ENCODE peak calls at places on chromosomes 13 and 19, in nine cellular contexts. One of them, this sample, is unnamed.

GRCh38 chr19:2984196-2984490 is 6.8 kb downstream of the TLE6 start:
- DNase-seq in GOT3: no peak
- DNase-seq in HEK293T: no peak
- DNase-seq in stimulated activated CD8-positive, alpha-beta memory T cell treated with anti-CD3 and anti-CD28 coated beads, Interleukin-15, amount 100 ng/mL, for 1 hour: no peak
- DNase-seq in fibroblast of mammary gland: peak
- DNase-seq in dorsolateral prefrontal cortex: no peak
- DNase-seq in stimulated activated CD4-positive, alpha-beta T cell treated with anti-CD3 and anti-CD28 coated beads, Interleukin-1b, Interleukin-23, amount 100 ng/mL, for 24 hours: no peak
- DNase-seq in LoVo: no peak
- DNase-seq in activated T-helper 2 cell treated with anti-CD3 and anti-CD28 coated beads, Interferon-gamma antibody, Interleukin-2, Interleukin-4, amounts not matched to agents 10 μg/mL and 5 μg/mL and 100 μg/mL, durations not matched to agents 14 hours and 24 hours and 36 hours: no peak
- DNase-seq in this sample: no peak

GRCh38 chr19:14218615-14219330 is 12.8 kb upstream of the ADGRL1 start:
- DNase-seq in activated T-helper 2 cell treated with anti-CD3 and anti-CD28 coated beads, Interferon-gamma antibody, Interleukin-2, Interleukin-4, amounts not matched to agents 10 μg/mL and 5 μg/mL and 100 μg/mL, durations not matched to agents 14 hours and 24 hours and 36 hours: no peak
- DNase-seq in HEK293T: no peak
- DNase-seq in stimulated activated CD4-positive, alpha-beta T cell treated with anti-CD3 and anti-CD28 coated beads, Interleukin-1b, Interleukin-23, amount 100 ng/mL, for 24 hours: no peak
- DNase-seq in GOT3: no peak
- DNase-seq in dorsolateral prefrontal cortex: no peak
- DNase-seq in stimulated activated CD8-positive, alpha-beta memory T cell treated with anti-CD3 and anti-CD28 coated beads, Interleukin-15, amount 100 ng/mL, for 1 hour: no peak
- DNase-seq in fibroblast of mammary gland: peak
- DNase-seq in LoVo: no peak
- DNase-seq in this sample: no peak

GRCh38 chr19:16702123-16702522 is 17.5 kb upstream of the NWD1 start:
- DNase-seq in fibroblast of mammary gland: peak
- DNase-seq in GOT3: peak
- DNase-seq in stimulated activated CD4-positive, alpha-beta T cell treated with anti-CD3 and anti-CD28 coated beads, Interleukin-1b, Interleukin-23, amount 100 ng/mL, for 24 hours: no peak
- DNase-seq in activated T-helper 2 cell treated with anti-CD3 and anti-CD28 coated beads, Interferon-gamma antibody, Interleukin-2, Interleukin-4, amounts not matched to agents 10 μg/mL and 5 μg/mL and 100 μg/mL, durations not matched to agents 14 hours and 24 hours and 36 hours: no peak
- DNase-seq in dorsolateral prefrontal cortex: no peak
- DNase-seq in stimulated activated CD8-positive, alpha-beta memory T cell treated with anti-CD3 and anti-CD28 coated beads, Interleukin-15, amount 100 ng/mL, for 1 hour: no peak
- DNase-seq in HEK293T: no peak
- DNase-seq in LoVo: no peak
- DNase-seq in this sample: no peak

GRCh38 chr13:93473441-93474270 is 247.0 kb downstream of the GPC6 start:
- DNase-seq in fibroblast of mammary gland: no peak
- DNase-seq in dorsolateral prefrontal cortex: no peak
- DNase-seq in LoVo: no peak
- DNase-seq in HEK293T: no peak
- DNase-seq in GOT3: no peak
- DNase-seq in stimulated activated CD4-positive, alpha-beta T cell treated with anti-CD3 and anti-CD28 coated beads, Interleukin-1b, Interleukin-23, amount 100 ng/mL, for 24 hours: no peak
- DNase-seq in activated T-helper 2 cell treated with anti-CD3 and anti-CD28 coated beads, Interferon-gamma antibody, Interleukin-2, Interleukin-4, amounts not matched to agents 10 μg/mL and 5 μg/mL and 100 μg/mL, durations not matched to agents 14 hours and 24 hours and 36 hours: no peak
- DNase-seq in stimulated activated CD8-positive, alpha-beta memory T cell treated with anti-CD3 and anti-CD28 coated beads, Interleukin-15, amount 100 ng/mL, for 1 hour: no peak
- DNase-seq in this sample: no peak

GRCh38 chr13:34308725-34309124 is 490.8 kb downstream of the RFC3 start:
- DNase-seq in LoVo: no peak
- DNase-seq in dorsolateral prefrontal cortex: no peak
- DNase-seq in stimulated activated CD4-positive, alpha-beta T cell treated with anti-CD3 and anti-CD28 coated beads, Interleukin-1b, Interleukin-23, amount 100 ng/mL, for 24 hours: no peak
- DNase-seq in HEK293T: no peak
- DNase-seq in GOT3: no peak
- DNase-seq in stimulated activated CD8-positive, alpha-beta memory T cell treated with anti-CD3 and anti-CD28 coated beads, Interleukin-15, amount 100 ng/mL, for 1 hour: no peak
- DNase-seq in activated T-helper 2 cell treated with anti-CD3 and anti-CD28 coated beads, Interferon-gamma antibody, Interleukin-2, Interleukin-4, amounts not matched to agents 10 μg/mL and 5 μg/mL and 100 μg/mL, durations not matched to agents 14 hours and 24 hours and 36 hours: no peak
- DNase-seq in fibroblast of mammary gland: no peak
- DNase-seq in this sample: no peak

GRCh38 chr19:42279902-42280760 is 11.1 kb downstream of the CIC start:
- DNase-seq in activated T-helper 2 cell treated with anti-CD3 and anti-CD28 coated beads, Interferon-gamma antibody, Interleukin-2, Interleukin-4, amounts not matched to agents 10 μg/mL and 5 μg/mL and 100 μg/mL, durations not matched to agents 14 hours and 24 hours and 36 hours: peak
- DNase-seq in dorsolateral prefrontal cortex: peak
- DNase-seq in stimulated activated CD4-positive, alpha-beta T cell treated with anti-CD3 and anti-CD28 coated beads, Interleukin-1b, Interleukin-23, amount 100 ng/mL, for 24 hours: peak
- DNase-seq in GOT3: peak
- DNase-seq in stimulated activated CD8-positive, alpha-beta memory T cell treated with anti-CD3 and anti-CD28 coated beads, Interleukin-15, amount 100 ng/mL, for 1 hour: peak
- DNase-seq in fibroblast of mammary gland: peak
- DNase-seq in LoVo: peak
- DNase-seq in HEK293T: peak
- DNase-seq in this sample: peak

GRCh38 chr13:113378825-113379224 is 14.9 kb upstream of the GRTP1 start:
- DNase-seq in dorsolateral prefrontal cortex: no peak
- DNase-seq in stimulated activated CD4-positive, alpha-beta T cell treated with anti-CD3 and anti-CD28 coated beads, Interleukin-1b, Interleukin-23, amount 100 ng/mL, for 24 hours: no peak
- DNase-seq in fibroblast of mammary gland: no peak
- DNase-seq in stimulated activated CD8-positive, alpha-beta memory T cell treated with anti-CD3 and anti-CD28 coated beads, Interleukin-15, amount 100 ng/mL, for 1 hour: no peak
- DNase-seq in HEK293T: no peak
- DNase-seq in GOT3: no peak
- DNase-seq in LoVo: no peak
- DNase-seq in activated T-helper 2 cell treated with anti-CD3 and anti-CD28 coated beads, Interferon-gamma antibody, Interleukin-2, Interleukin-4, amounts not matched to agents 10 μg/mL and 5 μg/mL and 100 μg/mL, durations not matched to agents 14 hours and 24 hours and 36 hours: no peak
- DNase-seq in this sample: peak

GRCh38 chr19:8640402-8641004 is 10.1 kb downstream of the NFILZ start:
- DNase-seq in HEK293T: no peak
- DNase-seq in LoVo: peak
- DNase-seq in stimulated activated CD8-positive, alpha-beta memory T cell treated with anti-CD3 and anti-CD28 coated beads, Interleukin-15, amount 100 ng/mL, for 1 hour: no peak
- DNase-seq in activated T-helper 2 cell treated with anti-CD3 and anti-CD28 coated beads, Interferon-gamma antibody, Interleukin-2, Interleukin-4, amounts not matched to agents 10 μg/mL and 5 μg/mL and 100 μg/mL, durations not matched to agents 14 hours and 24 hours and 36 hours: no peak
- DNase-seq in stimulated activated CD4-positive, alpha-beta T cell treated with anti-CD3 and anti-CD28 coated beads, Interleukin-1b, Interleukin-23, amount 100 ng/mL, for 24 hours: no peak
- DNase-seq in GOT3: no peak
- DNase-seq in dorsolateral prefrontal cortex: no peak
- DNase-seq in fibroblast of mammary gland: no peak
- DNase-seq in this sample: no peak

GRCh38 chr19:42532881-42533280 is 4.6 kb upstream of the CEACAM1 start:
- DNase-seq in HEK293T: no peak
- DNase-seq in activated T-helper 2 cell treated with anti-CD3 and anti-CD28 coated beads, Interferon-gamma antibody, Interleukin-2, Interleukin-4, amounts not matched to agents 10 μg/mL and 5 μg/mL and 100 μg/mL, durations not matched to agents 14 hours and 24 hours and 36 hours: no peak
- DNase-seq in GOT3: no peak
- DNase-seq in stimulated activated CD8-positive, alpha-beta memory T cell treated with anti-CD3 and anti-CD28 coated beads, Interleukin-15, amount 100 ng/mL, for 1 hour: no peak
- DNase-seq in fibroblast of mammary gland: no peak
- DNase-seq in stimulated activated CD4-positive, alpha-beta T cell treated with anti-CD3 and anti-CD28 coated beads, Interleukin-1b, Interleukin-23, amount 100 ng/mL, for 24 hours: no peak
- DNase-seq in LoVo: no peak
- DNase-seq in dorsolateral prefrontal cortex: no peak
- DNase-seq in this sample: no peak

GRCh38 chr19:3100747-3101730 is 6.9 kb downstream of the GNA11 start:
- DNase-seq in dorsolateral prefrontal cortex: no peak
- DNase-seq in stimulated activated CD4-positive, alpha-beta T cell treated with anti-CD3 and anti-CD28 coated beads, Interleukin-1b, Interleukin-23, amount 100 ng/mL, for 24 hours: no peak
- DNase-seq in LoVo: no peak
- DNase-seq in fibroblast of mammary gland: no peak
- DNase-seq in GOT3: no peak
- DNase-seq in activated T-helper 2 cell treated with anti-CD3 and anti-CD28 coated beads, Interferon-gamma antibody, Interleukin-2, Interleukin-4, amounts not matched to agents 10 μg/mL and 5 μg/mL and 100 μg/mL, durations not matched to agents 14 hours and 24 hours and 36 hours: no peak
- DNase-seq in stimulated activated CD8-positive, alpha-beta memory T cell treated with anti-CD3 and anti-CD28 coated beads, Interleukin-15, amount 100 ng/mL, for 1 hour: no peak
- DNase-seq in HEK293T: no peak
- DNase-seq in this sample: peak

GRCh38 chr13:51998723-51999471 is 12.4 kb downstream of the ATP7B start:
- DNase-seq in LoVo: no peak
- DNase-seq in fibroblast of mammary gland: no peak
- DNase-seq in GOT3: no peak
- DNase-seq in stimulated activated CD8-positive, alpha-beta memory T cell treated with anti-CD3 and anti-CD28 coated beads, Interleukin-15, amount 100 ng/mL, for 1 hour: no peak
- DNase-seq in stimulated activated CD4-positive, alpha-beta T cell treated with anti-CD3 and anti-CD28 coated beads, Interleukin-1b, Interleukin-23, amount 100 ng/mL, for 24 hours: no peak
- DNase-seq in HEK293T: no peak
- DNase-seq in dorsolateral prefrontal cortex: no peak
- DNase-seq in activated T-helper 2 cell treated with anti-CD3 and anti-CD28 coated beads, Interferon-gamma antibody, Interleukin-2, Interleukin-4, amounts not matched to agents 10 μg/mL and 5 μg/mL and 100 μg/mL, durations not matched to agents 14 hours and 24 hours and 36 hours: no peak
- DNase-seq in this sample: no peak

GRCh38 chr13:26785845-26786630 is 25.5 kb upstream of the GPR12 start:
- DNase-seq in stimulated activated CD8-positive, alpha-beta memory T cell treated with anti-CD3 and anti-CD28 coated beads, Interleukin-15, amount 100 ng/mL, for 1 hour: peak
- DNase-seq in HEK293T: no peak
- DNase-seq in activated T-helper 2 cell treated with anti-CD3 and anti-CD28 coated beads, Interferon-gamma antibody, Interleukin-2, Interleukin-4, amounts not matched to agents 10 μg/mL and 5 μg/mL and 100 μg/mL, durations not matched to agents 14 hours and 24 hours and 36 hours: peak
- DNase-seq in LoVo: no peak
- DNase-seq in stimulated activated CD4-positive, alpha-beta T cell treated with anti-CD3 and anti-CD28 coated beads, Interleukin-1b, Interleukin-23, amount 100 ng/mL, for 24 hours: peak
- DNase-seq in fibroblast of mammary gland: peak
- DNase-seq in GOT3: no peak
- DNase-seq in dorsolateral prefrontal cortex: peak
- DNase-seq in this sample: no peak

GRCh38 chr13:73429691-73430090 is 370.9 kb downstream of the KLF5 start:
- DNase-seq in dorsolateral prefrontal cortex: no peak
- DNase-seq in HEK293T: no peak
- DNase-seq in activated T-helper 2 cell treated with anti-CD3 and anti-CD28 coated beads, Interferon-gamma antibody, Interleukin-2, Interleukin-4, amounts not matched to agents 10 μg/mL and 5 μg/mL and 100 μg/mL, durations not matched to agents 14 hours and 24 hours and 36 hours: no peak
- DNase-seq in GOT3: no peak
- DNase-seq in LoVo: peak
- DNase-seq in fibroblast of mammary gland: peak
- DNase-seq in stimulated activated CD4-positive, alpha-beta T cell treated with anti-CD3 and anti-CD28 coated beads, Interleukin-1b, Interleukin-23, amount 100 ng/mL, for 24 hours: no peak
- DNase-seq in stimulated activated CD8-positive, alpha-beta memory T cell treated with anti-CD3 and anti-CD28 coated beads, Interleukin-15, amount 100 ng/mL, for 1 hour: no peak
- DNase-seq in this sample: no peak

GRCh38 chr19:13859361-13859880 is 17.5 kb upstream of the NANOS3 start:
- DNase-seq in fibroblast of mammary gland: peak
- DNase-seq in LoVo: no peak
- DNase-seq in HEK293T: no peak
- DNase-seq in stimulated activated CD4-positive, alpha-beta T cell treated with anti-CD3 and anti-CD28 coated beads, Interleukin-1b, Interleukin-23, amount 100 ng/mL, for 24 hours: no peak
- DNase-seq in dorsolateral prefrontal cortex: no peak
- DNase-seq in stimulated activated CD8-positive, alpha-beta memory T cell treated with anti-CD3 and anti-CD28 coated beads, Interleukin-15, amount 100 ng/mL, for 1 hour: no peak
- DNase-seq in activated T-helper 2 cell treated with anti-CD3 and anti-CD28 coated beads, Interferon-gamma antibody, Interleukin-2, Interleukin-4, amounts not matched to agents 10 μg/mL and 5 μg/mL and 100 μg/mL, durations not matched to agents 14 hours and 24 hours and 36 hours: no peak
- DNase-seq in GOT3: no peak
- DNase-seq in this sample: no peak

GRCh38 chr13:96680898-96681297 is 313.4 kb downstream of the OXGR1 start:
- DNase-seq in stimulated activated CD4-positive, alpha-beta T cell treated with anti-CD3 and anti-CD28 coated beads, Interleukin-1b, Interleukin-23, amount 100 ng/mL, for 24 hours: no peak
- DNase-seq in fibroblast of mammary gland: no peak
- DNase-seq in LoVo: no peak
- DNase-seq in activated T-helper 2 cell treated with anti-CD3 and anti-CD28 coated beads, Interferon-gamma antibody, Interleukin-2, Interleukin-4, amounts not matched to agents 10 μg/mL and 5 μg/mL and 100 μg/mL, durations not matched to agents 14 hours and 24 hours and 36 hours: no peak
- DNase-seq in stimulated activated CD8-positive, alpha-beta memory T cell treated with anti-CD3 and anti-CD28 coated beads, Interleukin-15, amount 100 ng/mL, for 1 hour: no peak
- DNase-seq in dorsolateral prefrontal cortex: no peak
- DNase-seq in HEK293T: no peak
- DNase-seq in GOT3: no peak
- DNase-seq in this sample: no peak

GRCh38 chr13:32659736-32660135 is 73.5 kb downstream of the PDS5B start:
- DNase-seq in stimulated activated CD4-positive, alpha-beta T cell treated with anti-CD3 and anti-CD28 coated beads, Interleukin-1b, Interleukin-23, amount 100 ng/mL, for 24 hours: no peak
- DNase-seq in fibroblast of mammary gland: no peak
- DNase-seq in activated T-helper 2 cell treated with anti-CD3 and anti-CD28 coated beads, Interferon-gamma antibody, Interleukin-2, Interleukin-4, amounts not matched to agents 10 μg/mL and 5 μg/mL and 100 μg/mL, durations not matched to agents 14 hours and 24 hours and 36 hours: no peak
- DNase-seq in stimulated activated CD8-positive, alpha-beta memory T cell treated with anti-CD3 and anti-CD28 coated beads, Interleukin-15, amount 100 ng/mL, for 1 hour: no peak
- DNase-seq in dorsolateral prefrontal cortex: no peak
- DNase-seq in HEK293T: no peak
- DNase-seq in LoVo: no peak
- DNase-seq in GOT3: no peak
- DNase-seq in this sample: no peak

GRCh38 chr19:41994521-41994971 is 516 bp upstream of the ATP1A3 start:
- DNase-seq in HEK293T: no peak
- DNase-seq in LoVo: no peak
- DNase-seq in dorsolateral prefrontal cortex: no peak
- DNase-seq in stimulated activated CD8-positive, alpha-beta memory T cell treated with anti-CD3 and anti-CD28 coated beads, Interleukin-15, amount 100 ng/mL, for 1 hour: no peak
- DNase-seq in activated T-helper 2 cell treated with anti-CD3 and anti-CD28 coated beads, Interferon-gamma antibody, Interleukin-2, Interleukin-4, amounts not matched to agents 10 μg/mL and 5 μg/mL and 100 μg/mL, durations not matched to agents 14 hours and 24 hours and 36 hours: no peak
- DNase-seq in stimulated activated CD4-positive, alpha-beta T cell treated with anti-CD3 and anti-CD28 coated beads, Interleukin-1b, Interleukin-23, amount 100 ng/mL, for 24 hours: no peak
- DNase-seq in fibroblast of mammary gland: no peak
- DNase-seq in GOT3: no peak
- DNase-seq in this sample: no peak

GRCh38 chr19:3852614-3853254 is 16.1 kb downstream of the ZFR2 start:
- DNase-seq in dorsolateral prefrontal cortex: no peak
- DNase-seq in fibroblast of mammary gland: peak
- DNase-seq in activated T-helper 2 cell treated with anti-CD3 and anti-CD28 coated beads, Interferon-gamma antibody, Interleukin-2, Interleukin-4, amounts not matched to agents 10 μg/mL and 5 μg/mL and 100 μg/mL, durations not matched to agents 14 hours and 24 hours and 36 hours: no peak
- DNase-seq in GOT3: no peak
- DNase-seq in LoVo: peak
- DNase-seq in stimulated activated CD4-positive, alpha-beta T cell treated with anti-CD3 and anti-CD28 coated beads, Interleukin-1b, Interleukin-23, amount 100 ng/mL, for 24 hours: no peak
- DNase-seq in HEK293T: peak
- DNase-seq in stimulated activated CD8-positive, alpha-beta memory T cell treated with anti-CD3 and anti-CD28 coated beads, Interleukin-15, amount 100 ng/mL, for 1 hour: peak
- DNase-seq in this sample: no peak

GRCh38 chr13:101289764-101290163 is 126.5 kb downstream of the NALCN start:
- DNase-seq in GOT3: no peak
- DNase-seq in fibroblast of mammary gland: peak
- DNase-seq in dorsolateral prefrontal cortex: peak
- DNase-seq in LoVo: no peak
- DNase-seq in activated T-helper 2 cell treated with anti-CD3 and anti-CD28 coated beads, Interferon-gamma antibody, Interleukin-2, Interleukin-4, amounts not matched to agents 10 μg/mL and 5 μg/mL and 100 μg/mL, durations not matched to agents 14 hours and 24 hours and 36 hours: no peak
- DNase-seq in stimulated activated CD4-positive, alpha-beta T cell treated with anti-CD3 and anti-CD28 coated beads, Interleukin-1b, Interleukin-23, amount 100 ng/mL, for 24 hours: no peak
- DNase-seq in stimulated activated CD8-positive, alpha-beta memory T cell treated with anti-CD3 and anti-CD28 coated beads, Interleukin-15, amount 100 ng/mL, for 1 hour: no peak
- DNase-seq in HEK293T: peak
- DNase-seq in this sample: no peak

GRCh38 chr13:20136781-20137703 is 23.8 kb downstream of the GJA3 start:
- DNase-seq in stimulated activated CD4-positive, alpha-beta T cell treated with anti-CD3 and anti-CD28 coated beads, Interleukin-1b, Interleukin-23, amount 100 ng/mL, for 24 hours: peak
- DNase-seq in dorsolateral prefrontal cortex: no peak
- DNase-seq in LoVo: no peak
- DNase-seq in GOT3: no peak
- DNase-seq in fibroblast of mammary gland: peak
- DNase-seq in stimulated activated CD8-positive, alpha-beta memory T cell treated with anti-CD3 and anti-CD28 coated beads, Interleukin-15, amount 100 ng/mL, for 1 hour: no peak
- DNase-seq in activated T-helper 2 cell treated with anti-CD3 and anti-CD28 coated beads, Interferon-gamma antibody, Interleukin-2, Interleukin-4, amounts not matched to agents 10 μg/mL and 5 μg/mL and 100 μg/mL, durations not matched to agents 14 hours and 24 hours and 36 hours: peak
- DNase-seq in HEK293T: no peak
- DNase-seq in this sample: no peak

GRCh38 chr13:43387880-43388279 is 364.5 kb downstream of the DNAJC15 start:
- DNase-seq in fibroblast of mammary gland: no peak
- DNase-seq in stimulated activated CD4-positive, alpha-beta T cell treated with anti-CD3 and anti-CD28 coated beads, Interleukin-1b, Interleukin-23, amount 100 ng/mL, for 24 hours: no peak
- DNase-seq in GOT3: no peak
- DNase-seq in dorsolateral prefrontal cortex: no peak
- DNase-seq in stimulated activated CD8-positive, alpha-beta memory T cell treated with anti-CD3 and anti-CD28 coated beads, Interleukin-15, amount 100 ng/mL, for 1 hour: no peak
- DNase-seq in LoVo: no peak
- DNase-seq in HEK293T: no peak
- DNase-seq in activated T-helper 2 cell treated with anti-CD3 and anti-CD28 coated beads, Interferon-gamma antibody, Interleukin-2, Interleukin-4, amounts not matched to agents 10 μg/mL and 5 μg/mL and 100 μg/mL, durations not matched to agents 14 hours and 24 hours and 36 hours: no peak
- DNase-seq in this sample: no peak

GRCh38 chr19:12092065-12092867 is 27.7 kb downstream of the ZNF844 start:
- DNase-seq in HEK293T: no peak
- DNase-seq in dorsolateral prefrontal cortex: peak
- DNase-seq in stimulated activated CD4-positive, alpha-beta T cell treated with anti-CD3 and anti-CD28 coated beads, Interleukin-1b, Interleukin-23, amount 100 ng/mL, for 24 hours: peak
- DNase-seq in LoVo: no peak
- DNase-seq in stimulated activated CD8-positive, alpha-beta memory T cell treated with anti-CD3 and anti-CD28 coated beads, Interleukin-15, amount 100 ng/mL, for 1 hour: peak
- DNase-seq in fibroblast of mammary gland: peak
- DNase-seq in GOT3: peak
- DNase-seq in activated T-helper 2 cell treated with anti-CD3 and anti-CD28 coated beads, Interferon-gamma antibody, Interleukin-2, Interleukin-4, amounts not matched to agents 10 μg/mL and 5 μg/mL and 100 μg/mL, durations not matched to agents 14 hours and 24 hours and 36 hours: peak
- DNase-seq in this sample: peak

GRCh38 chr19:4208385-4209094 is 20.8 kb upstream of the EBI3 start:
- DNase-seq in dorsolateral prefrontal cortex: no peak
- DNase-seq in activated T-helper 2 cell treated with anti-CD3 and anti-CD28 coated beads, Interferon-gamma antibody, Interleukin-2, Interleukin-4, amounts not matched to agents 10 μg/mL and 5 μg/mL and 100 μg/mL, durations not matched to agents 14 hours and 24 hours and 36 hours: no peak
- DNase-seq in stimulated activated CD8-positive, alpha-beta memory T cell treated with anti-CD3 and anti-CD28 coated beads, Interleukin-15, amount 100 ng/mL, for 1 hour: no peak
- DNase-seq in LoVo: peak
- DNase-seq in GOT3: no peak
- DNase-seq in fibroblast of mammary gland: peak
- DNase-seq in HEK293T: no peak
- DNase-seq in stimulated activated CD4-positive, alpha-beta T cell treated with anti-CD3 and anti-CD28 coated beads, Interleukin-1b, Interleukin-23, amount 100 ng/mL, for 24 hours: no peak
- DNase-seq in this sample: no peak

GRCh38 chr19:7492142-7493055 is 3.6 kb upstream of the PEX11G start:
- DNase-seq in HEK293T: no peak
- DNase-seq in activated T-helper 2 cell treated with anti-CD3 and anti-CD28 coated beads, Interferon-gamma antibody, Interleukin-2, Interleukin-4, amounts not matched to agents 10 μg/mL and 5 μg/mL and 100 μg/mL, durations not matched to agents 14 hours and 24 hours and 36 hours: peak
- DNase-seq in stimulated activated CD4-positive, alpha-beta T cell treated with anti-CD3 and anti-CD28 coated beads, Interleukin-1b, Interleukin-23, amount 100 ng/mL, for 24 hours: no peak
- DNase-seq in dorsolateral prefrontal cortex: no peak
- DNase-seq in stimulated activated CD8-positive, alpha-beta memory T cell treated with anti-CD3 and anti-CD28 coated beads, Interleukin-15, amount 100 ng/mL, for 1 hour: no peak
- DNase-seq in fibroblast of mammary gland: peak
- DNase-seq in LoVo: no peak
- DNase-seq in GOT3: no peak
- DNase-seq in this sample: no peak

GRCh38 chr13:40063278-40063698 is 407.8 kb downstream of the COG6 start:
- DNase-seq in fibroblast of mammary gland: peak
- DNase-seq in stimulated activated CD4-positive, alpha-beta T cell treated with anti-CD3 and anti-CD28 coated beads, Interleukin-1b, Interleukin-23, amount 100 ng/mL, for 24 hours: no peak
- DNase-seq in GOT3: no peak
- DNase-seq in LoVo: no peak
- DNase-seq in stimulated activated CD8-positive, alpha-beta memory T cell treated with anti-CD3 and anti-CD28 coated beads, Interleukin-15, amount 100 ng/mL, for 1 hour: no peak
- DNase-seq in HEK293T: no peak
- DNase-seq in activated T-helper 2 cell treated with anti-CD3 and anti-CD28 coated beads, Interferon-gamma antibody, Interleukin-2, Interleukin-4, amounts not matched to agents 10 μg/mL and 5 μg/mL and 100 μg/mL, durations not matched to agents 14 hours and 24 hours and 36 hours: no peak
- DNase-seq in dorsolateral prefrontal cortex: no peak
- DNase-seq in this sample: no peak

GRCh38 chr13:20702945-20703784 is at the start of gene IL17D:
- DNase-seq in stimulated activated CD8-positive, alpha-beta memory T cell treated with anti-CD3 and anti-CD28 coated beads, Interleukin-15, amount 100 ng/mL, for 1 hour: peak
- DNase-seq in GOT3: no peak
- DNase-seq in HEK293T: peak
- DNase-seq in fibroblast of mammary gland: no peak
- DNase-seq in LoVo: peak
- DNase-seq in dorsolateral prefrontal cortex: peak
- DNase-seq in stimulated activated CD4-positive, alpha-beta T cell treated with anti-CD3 and anti-CD28 coated beads, Interleukin-1b, Interleukin-23, amount 100 ng/mL, for 24 hours: peak
- DNase-seq in activated T-helper 2 cell treated with anti-CD3 and anti-CD28 coated beads, Interferon-gamma antibody, Interleukin-2, Interleukin-4, amounts not matched to agents 10 μg/mL and 5 μg/mL and 100 μg/mL, durations not matched to agents 14 hours and 24 hours and 36 hours: peak
- DNase-seq in this sample: peak

GRCh38 chr19:8887364-8887763 is 55.2 kb downstream of the MBD3L1 start:
- DNase-seq in stimulated activated CD4-positive, alpha-beta T cell treated with anti-CD3 and anti-CD28 coated beads, Interleukin-1b, Interleukin-23, amount 100 ng/mL, for 24 hours: no peak
- DNase-seq in dorsolateral prefrontal cortex: no peak
- DNase-seq in stimulated activated CD8-positive, alpha-beta memory T cell treated with anti-CD3 and anti-CD28 coated beads, Interleukin-15, amount 100 ng/mL, for 1 hour: no peak
- DNase-seq in LoVo: no peak
- DNase-seq in fibroblast of mammary gland: no peak
- DNase-seq in HEK293T: no peak
- DNase-seq in activated T-helper 2 cell treated with anti-CD3 and anti-CD28 coated beads, Interferon-gamma antibody, Interleukin-2, Interleukin-4, amounts not matched to agents 10 μg/mL and 5 μg/mL and 100 μg/mL, durations not matched to agents 14 hours and 24 hours and 36 hours: no peak
- DNase-seq in GOT3: no peak
- DNase-seq in this sample: no peak

GRCh38 chr19:15129856-15130580 is 22.8 kb downstream of the SYDE1 start:
- DNase-seq in dorsolateral prefrontal cortex: no peak
- DNase-seq in stimulated activated CD8-positive, alpha-beta memory T cell treated with anti-CD3 and anti-CD28 coated beads, Interleukin-15, amount 100 ng/mL, for 1 hour: no peak
- DNase-seq in GOT3: no peak
- DNase-seq in stimulated activated CD4-positive, alpha-beta T cell treated with anti-CD3 and anti-CD28 coated beads, Interleukin-1b, Interleukin-23, amount 100 ng/mL, for 24 hours: peak
- DNase-seq in activated T-helper 2 cell treated with anti-CD3 and anti-CD28 coated beads, Interferon-gamma antibody, Interleukin-2, Interleukin-4, amounts not matched to agents 10 μg/mL and 5 μg/mL and 100 μg/mL, durations not matched to agents 14 hours and 24 hours and 36 hours: no peak
- DNase-seq in LoVo: peak
- DNase-seq in HEK293T: no peak
- DNase-seq in fibroblast of mammary gland: no peak
- DNase-seq in this sample: no peak

GRCh38 chr13:39496487-39496998 is 106.5 kb downstream of the LHFPL6 start:
- DNase-seq in fibroblast of mammary gland: no peak
- DNase-seq in stimulated activated CD4-positive, alpha-beta T cell treated with anti-CD3 and anti-CD28 coated beads, Interleukin-1b, Interleukin-23, amount 100 ng/mL, for 24 hours: no peak
- DNase-seq in GOT3: no peak
- DNase-seq in stimulated activated CD8-positive, alpha-beta memory T cell treated with anti-CD3 and anti-CD28 coated beads, Interleukin-15, amount 100 ng/mL, for 1 hour: no peak
- DNase-seq in HEK293T: no peak
- DNase-seq in dorsolateral prefrontal cortex: no peak
- DNase-seq in LoVo: no peak
- DNase-seq in activated T-helper 2 cell treated with anti-CD3 and anti-CD28 coated beads, Interferon-gamma antibody, Interleukin-2, Interleukin-4, amounts not matched to agents 10 μg/mL and 5 μg/mL and 100 μg/mL, durations not matched to agents 14 hours and 24 hours and 36 hours: no peak
- DNase-seq in this sample: no peak

GRCh38 chr19:46639356-46640061 is 3.5 kb upstream of the GNG8 start:
- DNase-seq in stimulated activated CD8-positive, alpha-beta memory T cell treated with anti-CD3 and anti-CD28 coated beads, Interleukin-15, amount 100 ng/mL, for 1 hour: no peak
- DNase-seq in GOT3: peak
- DNase-seq in LoVo: no peak
- DNase-seq in fibroblast of mammary gland: peak
- DNase-seq in dorsolateral prefrontal cortex: peak
- DNase-seq in HEK293T: no peak
- DNase-seq in stimulated activated CD4-positive, alpha-beta T cell treated with anti-CD3 and anti-CD28 coated beads, Interleukin-1b, Interleukin-23, amount 100 ng/mL, for 24 hours: no peak
- DNase-seq in activated T-helper 2 cell treated with anti-CD3 and anti-CD28 coated beads, Interferon-gamma antibody, Interleukin-2, Interleukin-4, amounts not matched to agents 10 μg/mL and 5 μg/mL and 100 μg/mL, durations not matched to agents 14 hours and 24 hours and 36 hours: no peak
- DNase-seq in this sample: peak

GRCh38 chr19:22137791-22138190 is 59.0 kb downstream of the ZNF676 start:
- DNase-seq in stimulated activated CD8-positive, alpha-beta memory T cell treated with anti-CD3 and anti-CD28 coated beads, Interleukin-15, amount 100 ng/mL, for 1 hour: no peak
- DNase-seq in HEK293T: no peak
- DNase-seq in activated T-helper 2 cell treated with anti-CD3 and anti-CD28 coated beads, Interferon-gamma antibody, Interleukin-2, Interleukin-4, amounts not matched to agents 10 μg/mL and 5 μg/mL and 100 μg/mL, durations not matched to agents 14 hours and 24 hours and 36 hours: no peak
- DNase-seq in GOT3: no peak
- DNase-seq in dorsolateral prefrontal cortex: no peak
- DNase-seq in stimulated activated CD4-positive, alpha-beta T cell treated with anti-CD3 and anti-CD28 coated beads, Interleukin-1b, Interleukin-23, amount 100 ng/mL, for 24 hours: no peak
- DNase-seq in LoVo: no peak
- DNase-seq in fibroblast of mammary gland: no peak
- DNase-seq in this sample: no peak